ENCODE peak calls at places on chromosomes 3 and 15, in five cellular contexts. X is tibial nerve, Z is dorsolateral prefrontal cortex, D is cardiac fibroblast, F is colonic mucosa. C is an unnamed sample.
A peak's percentile ranks its signal among the peaks of the same experiment; 100 is the strongest.

GRCh38 chr15:38010390-38010789 is 76.0 kb downstream of the TMCO5A start:
- DNase-seq in X (no peak), Z (no peak), D (no peak), F (no peak), C (no peak)

GRCh38 chr15:39672184-39672583 is 91.3 kb downstream of the THBS1 start:
- DNase-seq in X (no peak), Z (no peak), D (no peak), F (no peak), C (no peak)

GRCh38 chr15:89749951-89750559 is 994 bp downstream of the MESP1 start:
- DNase-seq in X (no peak), Z (no peak), D (no peak), F (no peak), C (no peak)

GRCh38 chr3:37863949-37864822 is 2.5 kb downstream of the CTDSPL start:
- DNase-seq in X (no peak), Z (no peak), D (no peak), F (peak; percentile 33), C (no peak)

GRCh38 chr3:17258823-17259436 is 374.2 kb downstream of the PLCL2 start:
- DNase-seq in X (peak; percentile 39), Z (no peak), D (peak; percentile 52), F (no peak), C (peak; percentile 7)

GRCh38 chr3:128383316-128384235 is 83.1 kb downstream of the DNAJB8 start:
- DNase-seq in X (peak; percentile 19), Z (no peak), D (peak; percentile 62), F (peak; percentile 93), C (no peak)

GRCh38 chr3:20574746-20575145 is 388.7 kb upstream of the SGO1 start:
- DNase-seq in X (no peak), Z (no peak), D (peak; percentile 66), F (no peak), C (peak; percentile 81)

GRCh38 chr15:77311618-77312398 is 108.1 kb downstream of the PEAK1 start:
- DNase-seq in X (no peak), Z (no peak), D (no peak), F (no peak), C (no peak)

GRCh38 chr3:183131735-183132134 is 30.8 kb downstream of the LAMP3 start:
- DNase-seq in X (no peak), Z (no peak), D (peak; percentile 83), F (no peak), C (no peak)

GRCh38 chr3:28726840-28727239 is 378.2 kb upstream of the AZI2 start:
- DNase-seq in X (peak; percentile 20), Z (no peak), D (peak; percentile 55), F (peak; percentile 63), C (no peak)

GRCh38 chr3:16478516-16478915 is 35.0 kb downstream of the RFTN1 start:
- DNase-seq in X (no peak), Z (no peak), D (peak; percentile 88), F (no peak), C (peak; percentile 46)

GRCh38 chr3:165196577-165197561 is 685 bp upstream of the SLITRK3 start:
- DNase-seq in X (no peak), Z (peak; percentile 44), D (no peak), F (no peak), C (no peak)

GRCh38 chr3:62559831-62560445 is 186.6 kb upstream of the FEZF2 start:
- DNase-seq in X (no peak), Z (no peak), D (peak; percentile 72), F (no peak), C (no peak)
- TF ChIP-seq CTCF in X (no peak), Z (peak; percentile 60), D (peak; percentile 65), F (peak; percentile 37), C (peak; percentile 42)

GRCh38 chr3:56761887-56762605 is 39.7 kb downstream of the ARHGEF3 start:
- DNase-seq in X (no peak), Z (no peak), D (peak; percentile 79), F (no peak), C (no peak)

GRCh38 chr3:56759532-56759931 is 42.2 kb downstream of the ARHGEF3 start:
- DNase-seq in X (no peak), Z (no peak), D (no peak), F (no peak), C (no peak)

GRCh38 chr3:56761023-56761422 is 40.7 kb downstream of the ARHGEF3 start:
- DNase-seq in X (no peak), Z (no peak), D (no peak), F (no peak), C (no peak)

GRCh38 chr3:56754753-56755365 is 46.9 kb downstream of the ARHGEF3 start:
- DNase-seq in X (peak; percentile 23), Z (no peak), D (no peak), F (no peak), C (no peak)

DNA sequence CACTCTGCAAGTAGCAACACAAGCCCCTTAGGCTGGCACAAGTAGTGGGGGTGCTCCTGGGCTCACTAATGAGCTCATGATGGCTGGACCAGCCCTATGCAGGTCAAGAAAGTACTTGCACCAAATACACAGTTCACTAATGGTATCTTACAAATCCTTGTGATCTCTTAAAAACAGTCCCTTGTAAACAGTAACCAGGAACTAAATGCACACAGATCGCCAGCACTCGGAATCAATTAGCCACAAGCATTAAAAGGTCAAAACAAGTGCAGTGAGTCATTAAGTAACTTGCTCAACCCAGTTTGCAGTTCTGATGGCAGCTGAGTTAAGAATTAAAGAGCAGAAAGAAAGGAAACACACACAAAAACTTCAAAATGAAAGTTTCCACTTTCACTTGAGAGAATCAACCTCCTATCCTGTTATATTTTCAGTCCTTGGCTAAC is 43.2 kb downstream of the ARHGEF3 start:
- DNase-seq in X (no peak), Z (no peak), D (peak; percentile 92), F (no peak), C (peak; percentile 63)
- H3K4me3 ChIP-seq in X (no peak overlapping the region), Z (no peak overlapping the region), D (peak overlapping the region; percentile 21), F (no peak overlapping the region), C (no peak overlapping the region)

DNA sequence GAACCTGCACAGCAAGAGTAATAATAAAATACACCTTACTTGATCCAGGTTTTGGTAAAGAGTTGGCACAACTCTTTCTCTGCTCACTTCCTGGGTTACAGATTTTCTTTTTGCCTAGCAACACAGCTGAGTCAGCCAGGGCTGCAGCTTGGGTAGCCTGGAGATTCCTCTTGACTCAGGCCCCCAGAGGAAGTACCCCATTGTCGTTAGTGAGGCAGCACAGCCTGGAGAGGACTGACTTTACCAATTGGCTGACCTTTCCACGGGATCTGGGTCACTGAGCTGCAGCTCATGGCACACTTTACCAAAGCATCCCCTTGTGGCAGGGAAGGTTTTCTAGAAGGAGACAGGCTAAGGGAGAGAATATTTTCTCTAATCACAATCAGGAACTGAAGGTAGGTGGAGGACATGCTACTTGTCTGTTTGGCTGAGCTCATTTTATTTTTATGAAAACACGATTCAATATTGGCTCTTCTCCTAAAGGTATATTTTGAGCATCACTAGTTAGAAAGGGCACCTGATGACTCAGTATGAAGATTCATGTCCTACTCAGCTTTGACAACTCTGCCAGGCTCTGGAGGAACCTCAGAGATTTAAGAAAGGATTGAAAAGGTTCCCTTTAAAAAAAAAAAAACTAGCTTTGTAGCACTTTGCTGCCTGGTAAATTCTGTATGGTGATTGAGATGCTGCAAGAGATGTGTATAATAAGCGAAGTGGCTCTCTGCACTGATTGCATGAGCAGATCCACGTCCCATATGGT is 124.9 kb downstream of the CHDH start:
- DNase-seq in X (no peak), Z (peak; percentile 19), D (no peak), F (no peak), C (no peak)
- TF ChIP-seq CTCF in X (no peak), Z (no peak), D (no peak), F (no peak), C (no peak)

GRCh38 chr15:27482344-27482743 is 511.4 kb downstream of the GABRG3 start:
- DNase-seq in X (no peak), Z (no peak), D (no peak), F (no peak), C (no peak)

GRCh38 chr15:27480642-27481041 is 509.7 kb downstream of the GABRG3 start:
- DNase-seq in X (no peak), Z (no peak), D (no peak), F (no peak), C (no peak)

GRCh38 chr15:27483124-27483523 is 512.1 kb downstream of the GABRG3 start:
- DNase-seq in X (no peak), Z (no peak), D (no peak), F (no peak), C (no peak)

GRCh38 chr15:27480141-27480530 is 509.2 kb downstream of the GABRG3 start:
- DNase-seq in X (no peak), Z (no peak), D (no peak), F (no peak), C (no peak)

DNA sequence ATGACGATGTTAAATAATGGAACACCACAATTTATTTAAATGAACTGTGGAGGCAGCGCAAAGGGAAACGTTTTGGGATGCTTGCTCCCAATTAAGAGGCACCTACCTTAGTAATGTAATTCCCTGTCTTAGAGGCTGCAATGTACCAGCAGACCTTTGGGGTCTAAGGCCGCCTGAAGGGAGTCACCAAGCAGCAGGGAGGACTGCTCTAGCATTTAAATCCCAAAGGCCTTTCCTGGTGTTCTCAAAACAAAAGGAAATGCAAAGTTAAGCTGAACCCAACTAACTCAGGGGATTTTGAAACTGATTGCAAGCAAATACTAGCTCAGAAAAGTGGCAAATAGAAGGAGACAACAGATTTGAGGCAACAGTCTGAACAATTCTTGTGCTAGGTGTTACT is 510.8 kb downstream of the GABRG3 start:
- DNase-seq in X (no peak), Z (no peak), D (no peak), F (no peak), C (no peak)
- H3K4me3 ChIP-seq in X (no peak overlapping the region), Z (no peak overlapping the region), D (no peak overlapping the region), F (no peak overlapping the region), C (no peak overlapping the region)

GRCh38 chr3:43879166-43879565 is 188.4 kb downstream of the ABHD5 start:
- DNase-seq in X (no peak), Z (no peak), D (peak; percentile 12), F (no peak), C (no peak)
- TF ChIP-seq CTCF in X (no peak), Z (no peak), D (peak; percentile 43), F (no peak), C (no peak)

DNA sequence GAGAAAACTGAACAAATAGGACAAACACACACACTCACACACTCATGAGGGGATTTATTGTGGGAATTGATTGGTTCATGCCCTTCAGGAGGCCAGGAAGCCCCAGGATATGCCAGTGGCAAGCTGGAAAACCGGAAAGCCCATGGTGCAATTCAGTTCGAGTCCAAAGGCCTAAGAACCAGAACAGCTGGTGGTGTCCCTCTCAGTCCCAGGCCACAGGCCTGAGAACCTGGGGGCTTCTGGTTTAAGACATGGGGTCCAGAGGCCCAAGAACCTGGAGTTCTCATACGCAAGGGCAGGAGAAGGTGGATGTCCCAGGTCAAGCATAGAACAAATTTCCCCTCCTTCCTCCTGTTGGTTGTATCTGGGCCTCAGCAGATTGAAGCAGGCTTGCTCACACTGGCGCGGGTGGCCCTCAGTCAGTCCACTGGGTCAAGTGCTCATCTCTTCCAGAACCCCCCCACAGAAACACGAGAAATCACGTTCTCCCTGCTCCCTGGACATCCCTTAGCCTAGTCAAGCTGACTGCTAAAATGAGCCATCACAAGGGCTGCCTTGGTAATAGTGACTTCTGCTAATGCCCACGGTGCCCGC is 50.1 kb upstream of the RPL32 start:
- DNase-seq in X (no peak), Z (no peak), D (no peak), F (no peak), C (no peak)
- H3K4me3 ChIP-seq in X (peak overlapping the region; percentile 21), Z (no peak overlapping the region), D (peak overlapping the region; percentile 16), F (peak overlapping the region; percentile 15), C (peak overlapping the region; percentile 25)